ENCODE peak calls at places on chromosome 12, in four cellular contexts. C is foreskin fibroblast; Y is Peyer's patch; F is CD4-positive, alpha-beta T cell. A is an unnamed sample.

GRCh38 chr12:96824838-96825236 is 82.2 kb upstream of the NEDD1 start:
- DNase-seq in C (no peak), Y (no peak), F (no peak), A (no peak)

GRCh38 chr12:13835657-13836056 is 145.7 kb downstream of the GRIN2B start:
- DNase-seq in C (no peak), Y (no peak), F (no peak), A (no peak)

GRCh38 chr12:48021485-48022179 is 17.4 kb upstream of the COL2A1 start:
- DNase-seq in C (no peak), Y (peak), F (no peak), A (no peak)

GRCh38 chr12:112841891-112842290 is 50.3 kb downstream of the RPH3A start:
- DNase-seq in C (peak), Y (no peak), F (no peak), A (no peak)

GRCh38 chr12:80937391-80938238 is at the start of gene LIN7A:
- DNase-seq in C (peak), Y (peak), F (no peak), A (peak)

GRCh38 chr12:76720068-76720467 is 43.8 kb upstream of the ZDHHC17 start:
- DNase-seq in C (peak), Y (no peak), F (no peak), A (no peak)

GRCh38 chr12:131910302-131911110 is 16.1 kb downstream of the ULK1 start:
- DNase-seq in C (no peak), Y (no peak), F (no peak), A (no peak)

GRCh38 chr12:102950107-102950949 is 7.1 kb upstream of the ASCL1 start:
- DNase-seq in C (no peak), Y (no peak), F (no peak), A (no peak)

GRCh38 chr12:72288911-72289310 is 16.7 kb downstream of the TRHDE start:
- DNase-seq in C (peak), Y (no peak), F (no peak), A (no peak)

GRCh38 chr12:21541773-21542172 is 15.7 kb downstream of the SPX start:
- DNase-seq in C (no peak), Y (no peak), F (no peak), A (no peak)

GRCh38 chr12:26318661-26319068 is 123.3 kb downstream of the SSPN start:
- DNase-seq in C (peak), Y (peak), F (no peak), A (no peak)

GRCh38 chr12:6200266-6201198 is at the start of gene CD9:
- DNase-seq in C (peak), Y (peak), F (peak), A (no peak)

GRCh38 chr12:74689071-74689655 is 151.5 kb downstream of the ATXN7L3B start:
- DNase-seq in C (peak), Y (no peak), F (no peak), A (no peak)

GRCh38 chr12:636632-637031 is 26.6 kb downstream of the NINJ2 start:
- DNase-seq in C (no peak), Y (no peak), F (no peak), A (no peak)

GRCh38 chr12:90839340-90839739 is 115.6 kb downstream of the CCER1 start:
- DNase-seq in C (peak), Y (no peak), F (no peak), A (no peak)

GRCh38 chr12:113751513-113751912 is 214.6 kb downstream of the RBM19 start:
- DNase-seq in C (no peak), Y (no peak), F (no peak), A (no peak)

GRCh38 chr12:53844989-53845836 is 93.4 kb upstream of the HOXC13 start:
- DNase-seq in C (peak), Y (no peak), F (no peak), A (no peak)

GRCh38 chr12:96354326-96354725 is 45.9 kb downstream of the CDK17 start:
- DNase-seq in C (peak), Y (no peak), F (no peak), A (no peak)

GRCh38 chr12:86044396-86044795 is 170.3 kb downstream of the NTS start:
- DNase-seq in C (no peak), Y (no peak), F (no peak), A (no peak)

GRCh38 chr12:132638541-132639408 is 20.2 kb downstream of the P2RX2 start:
- DNase-seq in C (peak), Y (no peak), F (no peak), A (no peak)

GRCh38 chr12:122513660-122514059 is 12.9 kb upstream of the ZCCHC8 start:
- DNase-seq in C (no peak), Y (no peak), F (no peak), A (no peak)

GRCh38 chr12:117100251-117100650 is 1.0 kb upstream of the TESC start:
- DNase-seq in C (peak), Y (no peak), F (no peak), A (no peak)

DNA sequence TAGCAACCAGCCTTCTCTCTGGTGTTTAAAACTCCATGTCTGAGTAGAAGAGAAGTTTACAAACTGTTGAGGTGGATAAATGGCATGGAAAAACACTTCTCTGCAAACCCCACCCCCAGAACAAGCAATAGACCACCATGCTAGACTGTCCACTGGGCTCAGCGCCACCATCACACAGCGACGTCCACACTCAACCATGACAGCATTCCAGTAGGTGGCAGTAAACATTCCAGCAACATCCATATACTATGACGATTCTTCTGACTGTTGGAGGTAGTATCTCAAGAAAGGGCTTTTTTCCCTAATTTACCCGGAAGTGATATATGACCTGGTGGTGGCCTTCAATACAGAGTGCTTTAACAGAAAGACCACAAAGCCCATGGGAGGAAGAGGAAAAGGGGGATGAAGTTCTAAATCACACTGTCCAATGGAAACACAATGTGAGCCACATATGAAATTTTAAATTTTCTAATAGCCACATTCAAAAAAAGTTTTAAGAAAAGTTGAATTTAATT is 152.2 kb downstream of the SLC15A4 start:
- DNase-seq in C (no peak), Y (no peak), F (no peak), A (no peak)
- TF ChIP-seq CTCF in C (no peak), Y (no peak), F (no peak), A (no peak)

GRCh38 chr12:130031571-130032189 is 127.9 kb upstream of the TMEM132D start:
- DNase-seq in C (peak), Y (peak), F (peak), A (no peak)

GRCh38 chr12:130029151-130029550 is 125.3 kb upstream of the TMEM132D start:
- DNase-seq in C (no peak), Y (no peak), F (no peak), A (no peak)

GRCh38 chr12:130027798-130028197 is 124.0 kb upstream of the TMEM132D start:
- DNase-seq in C (no peak), Y (no peak), F (no peak), A (no peak)

GRCh38 chr12:130031041-130031440 is 127.2 kb upstream of the TMEM132D start:
- DNase-seq in C (no peak), Y (no peak), F (no peak), A (no peak)

GRCh38 chr12:130026608-130027176 is 122.9 kb upstream of the TMEM132D start:
- DNase-seq in C (peak), Y (peak), F (no peak), A (no peak)
- TF ChIP-seq CTCF in C (peak), Y (peak), F (peak), A (peak)

GRCh38 chr12:57085999-57086950 is 2.6 kb upstream of the NAB2 start:
- DNase-seq in C (peak), Y (peak), F (peak), A (no peak)
- TF ChIP-seq CTCF in C (peak), Y (peak), F (peak), A (no peak)

DNA sequence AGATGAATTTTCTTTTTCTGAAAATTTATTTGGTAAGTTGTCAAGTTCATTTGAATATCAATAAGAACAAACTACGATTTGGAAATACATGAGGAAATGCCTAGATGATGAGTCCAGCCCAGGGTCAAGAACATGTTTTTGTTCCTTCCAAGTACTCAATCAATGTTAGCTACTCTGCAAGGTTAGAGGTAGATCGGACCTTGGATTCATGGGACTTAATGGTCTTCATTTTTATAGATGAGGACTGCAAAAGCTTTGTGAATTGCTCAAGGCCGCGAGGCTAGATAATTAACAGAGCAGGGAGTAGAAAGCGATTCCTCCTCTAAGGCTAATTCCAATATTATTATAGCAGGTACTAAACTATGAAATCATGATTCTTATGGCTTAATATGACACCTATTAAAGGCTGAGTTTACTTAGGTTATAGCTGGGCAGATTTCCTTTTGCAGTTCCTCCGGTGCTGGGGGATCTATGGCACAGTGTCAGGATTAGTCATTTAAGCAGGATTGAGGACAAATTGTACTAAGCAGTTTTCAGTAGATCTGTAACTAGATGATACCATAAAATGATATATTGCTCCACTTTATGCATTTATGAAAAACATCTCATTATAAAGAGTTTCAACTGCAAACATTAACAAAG is 19.8 kb downstream of the NR1H4 start:
- DNase-seq in C (no peak), Y (peak), F (no peak), A (no peak)
- TF ChIP-seq CTCF in C (no peak), Y (no peak), F (no peak), A (no peak)

GRCh38 chr12:49632401-49632800 is 9.0 kb downstream of the PRPF40B start:
- DNase-seq in C (no peak), Y (no peak), F (no peak), A (peak)

GRCh38 chr12:49632986-49633702 is 9.8 kb downstream of the PRPF40B start:
- DNase-seq in C (no peak), Y (peak), F (no peak), A (peak)

GRCh38 chr12:49633703-49634311 is 10.4 kb downstream of the PRPF40B start:
- DNase-seq in C (no peak), Y (peak), F (no peak), A (peak)

GRCh38 chr12:49627752-49628360 is 4.5 kb downstream of the PRPF40B start:
- DNase-seq in C (peak), Y (no peak), F (no peak), A (no peak)

DNA sequence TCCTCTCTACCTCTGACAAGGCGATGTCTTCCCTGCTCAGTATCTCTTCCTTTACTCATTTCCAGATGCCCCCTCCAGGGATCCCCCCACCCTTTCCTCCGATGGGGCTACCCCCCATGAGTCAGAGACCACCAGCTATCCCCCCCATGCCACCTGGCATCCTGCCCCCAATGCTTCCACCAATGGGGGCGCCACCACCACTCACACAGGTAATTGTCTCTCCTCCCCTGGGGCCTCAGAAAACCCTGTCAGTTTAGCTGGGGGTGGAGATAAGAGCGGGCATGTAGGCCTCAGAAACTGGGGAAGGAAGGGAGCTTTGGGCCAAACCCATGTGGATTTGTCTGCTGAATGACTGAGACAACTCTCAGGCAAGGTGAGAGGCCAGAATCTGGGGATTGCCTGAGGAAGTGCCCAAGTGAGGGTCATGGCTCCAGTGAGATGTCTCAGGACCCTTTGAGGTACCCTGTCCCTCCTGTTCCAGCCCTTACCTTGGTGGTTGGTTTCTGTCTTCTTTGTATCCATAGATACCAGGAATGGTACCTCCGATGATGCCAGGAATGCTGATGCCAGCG is 8.1 kb downstream of the PRPF40B start:
- DNase-seq in C (no peak), Y (no peak), F (no peak), A (peak)
- TF ChIP-seq CTCF in C (no peak), Y (no peak), F (no peak), A (no peak)

GRCh38 chr12:58443273-58443980 is 476.9 kb downstream of the LRIG3 start:
- DNase-seq in C (peak), Y (no peak), F (no peak), A (no peak)
- TF ChIP-seq CTCF in C (peak), Y (peak), F (no peak), A (peak)

GRCh38 chr12:119695034-119695433 is 27.1 kb downstream of the PRKAB1 start:
- DNase-seq in C (no peak), Y (no peak), F (no peak), A (no peak)
- TF ChIP-seq CTCF in C (peak), Y (peak), F (peak), A (no peak)

GRCh38 chr12:2234951-2235350 is 182.2 kb downstream of the CACNA1C start:
- DNase-seq in C (no peak), Y (no peak), F (no peak), A (no peak)

GRCh38 chr12:2229661-2230539 is 177.1 kb downstream of the CACNA1C start:
- DNase-seq in C (no peak), Y (no peak), F (no peak), A (no peak)

GRCh38 chr12:2233034-2233433 is 180.2 kb downstream of the CACNA1C start:
- DNase-seq in C (peak), Y (no peak), F (no peak), A (no peak)

GRCh38 chr12:2231011-2231595 is 178.3 kb downstream of the CACNA1C start:
- DNase-seq in C (peak), Y (no peak), F (no peak), A (no peak)

DNA sequence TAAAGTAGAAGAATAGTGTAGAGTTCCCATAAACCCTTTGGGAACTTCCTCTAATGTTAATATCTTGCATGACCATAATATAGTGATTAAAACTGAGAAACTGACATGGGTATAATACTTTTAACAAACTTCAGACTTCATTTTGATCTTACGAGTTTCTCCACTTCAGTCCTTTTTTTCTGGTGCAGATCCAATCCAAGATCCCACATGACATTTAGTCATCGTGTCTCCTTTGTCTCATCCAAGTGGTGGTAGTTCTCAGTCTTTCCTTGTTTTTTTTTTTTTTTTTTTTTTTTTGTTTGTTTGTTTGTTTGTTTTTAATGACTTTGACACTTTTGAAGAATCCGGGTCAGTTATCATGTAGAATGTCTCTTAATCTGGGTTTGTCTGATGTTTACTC is 179.2 kb downstream of the CACNA1C start:
- DNase-seq in C (no peak), Y (no peak), F (no peak), A (no peak)
- TF ChIP-seq CTCF in C (no peak), Y (no peak), F (no peak), A (no peak)

GRCh38 chr12:125185740-125186470 is 120.7 kb downstream of the AACS start:
- DNase-seq in C (peak), Y (peak), F (no peak), A (no peak)
- TF ChIP-seq CTCF in C (no peak), Y (peak), F (no peak), A (no peak)

A was measured in CD14-positive monocyte.